ENCODE peak calls at places on chromosome 4, in ten cellular contexts. Q, S, O, R, Y, E, A, U, V and L are unnamed samples.

GRCh38 chr4:184506527-184507121 is 32.3 kb upstream of the IRF2 start:
- DNase-seq in V (no peak), S (no peak), O (peak; percentile 14), E (peak; percentile 38), R (peak; percentile 47), U (no peak), A (no peak), Y (peak; percentile 24), Q (no peak), L (no peak)

GRCh38 chr4:89427765-89428164 is 120.2 kb upstream of the GPRIN3 start:
- DNase-seq in R (no peak), O (peak; percentile 13), V (no peak), S (no peak), U (no peak), Q (no peak), A (no peak), E (no peak), Y (no peak), L (no peak)

GRCh38 chr4:23888421-23889319 is 1.2 kb downstream of the PPARGC1A start:
- DNase-seq in R (peak; percentile 66), U (peak; percentile 17), V (no peak), A (no peak), Q (no peak), Y (peak; percentile 18), O (no peak), E (no peak), S (peak; percentile 64), L (no peak)

GRCh38 chr4:183546376-183546775 is 41.5 kb downstream of the ING2 start:
- DNase-seq in S (no peak), R (no peak), U (no peak), O (no peak), E (no peak), Q (no peak), V (no peak), A (no peak), Y (no peak), L (no peak)

GRCh38 chr4:17265139-17265538 is 246.8 kb downstream of the QDPR start:
- DNase-seq in R (no peak), O (no peak), A (no peak), S (no peak), U (no peak), Y (no peak), Q (no peak), E (no peak), V (no peak), L (no peak)

GRCh38 chr4:14379148-14379547 is 623.1 kb upstream of the CPEB2 start:
- DNase-seq in S (no peak), U (no peak), A (no peak), Y (no peak), Q (no peak), R (no peak), V (no peak), O (peak; percentile 47), E (no peak), L (no peak)

GRCh38 chr4:142365386-142365785 is 480.7 kb downstream of the INPP4B start:
- DNase-seq in S (no peak), Q (no peak), E (no peak), Y (no peak), R (no peak), U (no peak), A (no peak), V (no peak), O (no peak), L (no peak)

GRCh38 chr4:56086073-56086521 is 137.4 kb downstream of the CEP135 start:
- DNase-seq in O (no peak), Q (no peak), S (no peak), Y (no peak), V (no peak), R (no peak), E (peak; percentile 32), A (no peak), U (no peak), L (no peak)

GRCh38 chr4:136664988-136665387 is 867.3 kb downstream of the PCDH18 start:
- DNase-seq in S (no peak), Y (no peak), R (no peak), A (no peak), O (no peak), U (no peak), Q (no peak), V (no peak), E (no peak), L (no peak)

DNA sequence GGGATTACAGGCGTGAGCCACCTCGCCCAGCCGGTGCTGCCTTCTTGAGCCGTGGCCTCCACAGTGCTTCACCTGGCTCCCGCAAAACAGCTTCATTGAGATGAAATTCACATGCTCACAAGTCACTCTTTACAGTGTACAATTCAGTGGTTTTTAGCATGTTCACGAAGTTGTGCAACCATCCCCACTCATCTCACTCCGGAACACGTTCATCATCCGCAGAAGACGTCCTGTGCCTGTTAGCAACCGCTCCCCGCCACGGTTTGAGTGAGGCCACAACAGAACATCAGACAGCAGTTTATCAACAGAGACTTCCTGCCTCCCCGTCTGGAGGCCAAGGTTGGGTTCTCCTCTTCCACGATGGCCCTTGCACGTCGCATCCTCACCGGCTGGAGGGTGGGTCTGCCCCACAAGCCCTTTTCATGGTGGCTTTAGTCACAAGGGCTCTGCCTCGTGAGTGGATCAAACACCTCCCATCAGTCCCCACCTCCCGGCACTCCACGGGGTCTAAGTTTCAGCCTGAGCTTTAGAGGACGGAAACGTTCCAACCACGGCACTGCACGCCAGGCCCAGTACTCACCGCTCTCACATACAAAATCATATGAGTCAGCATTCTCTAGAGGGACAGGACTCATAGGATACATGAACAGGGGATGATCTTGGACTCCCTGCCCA is 29.6 kb upstream of the SPON2 start:
- DNase-seq in U (peak; percentile 53), R (peak; percentile 20), S (peak; percentile 96), E (peak; percentile 83), A (no peak), V (peak; percentile 73), O (no peak), Q (peak; percentile 42), Y (no peak), L (peak; percentile 81)
- H3K27ac ChIP-seq in U (no peak overlapping the region), R (no peak overlapping the region), S (peak overlapping the region; percentile 85), E (peak overlapping the region; percentile 90), A (no peak overlapping the region), V (peak overlapping the region; percentile 92), O (no peak overlapping the region), Q (peak overlapping the region; percentile 61), Y (no peak overlapping the region), L (peak overlapping the region; percentile 75)

GRCh38 chr4:71978192-71978845 is 53.5 kb upstream of the NPFFR2 start:
- DNase-seq in U (no peak), R (no peak), V (no peak), S (no peak), Q (no peak), E (no peak), Y (no peak), O (no peak), A (no peak), L (no peak)

DNA sequence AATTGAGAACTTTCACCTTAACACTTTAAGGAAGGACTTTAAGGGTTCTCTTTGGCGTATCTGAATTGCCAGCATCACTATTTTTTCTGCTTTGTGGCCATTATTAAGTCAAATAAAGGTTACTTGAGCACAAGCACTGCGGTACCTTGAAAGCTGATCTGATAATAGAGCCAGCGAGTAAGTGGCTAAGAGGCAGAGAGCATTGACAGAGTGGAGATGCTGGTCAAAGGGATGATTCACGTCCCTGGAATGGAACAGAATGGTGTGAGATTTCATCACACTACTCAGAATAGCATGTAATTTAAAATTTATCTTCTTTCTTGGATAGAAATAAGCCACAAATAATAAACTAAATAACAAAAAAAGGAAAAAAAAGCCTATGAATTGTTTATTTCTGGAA is 57.1 kb upstream of the NPFFR2 start:
- DNase-seq in V (no peak), U (no peak), A (no peak), Q (no peak), R (no peak), Y (no peak), S (no peak), E (no peak), O (peak; percentile 0), L (no peak)
- TF ChIP-seq EP300 in V (no peak), U (no peak), A (no peak), Q (no peak), R (no peak), Y (no peak), S (no peak), E (no peak), O (no peak), L (no peak)

GRCh38 chr4:159268607-159269006 is 165.7 kb downstream of the RAPGEF2 start:
- DNase-seq in Y (no peak), V (no peak), S (no peak), O (no peak), A (no peak), E (no peak), U (no peak), Q (no peak), R (no peak), L (no peak)

GRCh38 chr4:159267940-159268327 is 165.1 kb downstream of the RAPGEF2 start:
- DNase-seq in O (no peak), A (no peak), U (no peak), Y (no peak), E (no peak), S (no peak), V (no peak), R (no peak), Q (no peak), L (no peak)

GRCh38 chr4:159271857-159272256 is 169.0 kb downstream of the RAPGEF2 start:
- DNase-seq in V (no peak), U (no peak), S (no peak), O (no peak), E (no peak), R (no peak), Y (no peak), Q (no peak), A (no peak), L (no peak)

GRCh38 chr4:159269143-159269542 is 166.3 kb downstream of the RAPGEF2 start:
- DNase-seq in R (peak; percentile 21), U (no peak), Y (no peak), O (no peak), A (no peak), Q (no peak), S (no peak), V (no peak), E (no peak), L (no peak)

DNA sequence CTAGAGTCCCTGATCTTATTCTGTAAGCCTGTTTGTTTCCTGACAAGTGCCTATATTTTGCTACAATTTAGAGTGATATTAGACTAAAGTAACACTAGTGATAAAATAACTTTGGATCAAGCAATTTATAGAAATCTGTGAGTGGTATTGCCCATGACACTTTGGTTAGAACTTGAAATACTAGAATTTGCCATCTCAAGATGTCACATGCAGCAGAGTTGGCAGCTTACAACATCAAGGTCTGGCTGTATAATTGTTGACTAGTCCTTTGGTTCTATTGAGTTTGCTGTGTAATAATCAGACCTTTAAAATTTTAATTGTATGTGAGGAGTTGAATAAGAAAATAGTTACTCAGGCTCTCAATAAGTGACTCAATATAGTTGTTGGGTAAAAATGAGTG is 167.1 kb downstream of the RAPGEF2 start:
- DNase-seq in E (no peak), A (no peak), Q (no peak), O (no peak), S (no peak), V (no peak), R (no peak), U (no peak), Y (no peak), L (no peak)
- H3K27ac ChIP-seq in E (no peak overlapping the region), A (no peak overlapping the region), Q (no peak overlapping the region), O (no peak overlapping the region), S (no peak overlapping the region), V (no peak overlapping the region), R (no peak overlapping the region), U (peak overlapping the region; percentile 81), Y (no peak overlapping the region), L (no peak overlapping the region)

GRCh38 chr4:8255698-8256441 is 13.7 kb upstream of the HTRA3 start:
- DNase-seq in U (no peak), A (no peak), E (no peak), V (no peak), S (no peak), O (peak; percentile 56), R (no peak), Q (no peak), Y (no peak), L (peak; percentile 91)
- TF ChIP-seq EP300 in U (no peak), A (no peak), E (no peak), V (no peak), S (no peak), O (no peak), R (no peak), Q (no peak), Y (no peak), L (no peak)